ENCODE peak calls at places on chromosomes 7 and 10, in five cellular contexts. Z is GM23248, B is Karpas-422, U is PC-3, I is neural progenitor cell. N is an unnamed sample.

GRCh38 chr7:98230746-98231471 is 19.7 kb downstream of the BHLHA15 start:
- DNase-seq in Z (no peak), B (no peak), U (no peak), I (no peak), N (no peak)

GRCh38 chr10:5948999-5949759 is 28.2 kb downstream of the IL15RA start:
- DNase-seq in Z (peak; percentile 76), B (peak; percentile 47), U (peak; percentile 54), I (peak; percentile 71), N (no peak)

GRCh38 chr7:67137464-67137863 is 140.8 kb downstream of the TYW1 start:
- DNase-seq in Z (peak; percentile 24), B (no peak), U (peak; percentile 46), I (no peak), N (no peak)

GRCh38 chr7:37414352-37414983 is 34.2 kb downstream of the ELMO1 start:
- DNase-seq in Z (no peak), B (no peak), U (no peak), I (no peak), N (no peak)

GRCh38 chr7:81484266-81484665 is 285.6 kb downstream of the HGF start:
- DNase-seq in Z (peak; percentile 93), B (no peak), U (no peak), I (peak; percentile 70), N (peak; percentile 49)

GRCh38 chr10:3902809-3903410 is 117.9 kb upstream of the KLF6 start:
- DNase-seq in Z (peak; percentile 80), B (no peak), U (peak; percentile 11), I (no peak), N (no peak)

GRCh38 chr10:70694410-70695179 is 22.3 kb downstream of the ADAMTS14 start:
- DNase-seq in Z (peak; percentile 88), B (no peak), U (no peak), I (no peak), N (no peak)

GRCh38 chr7:31979690-31980330 is 90.4 kb downstream of the PDE1C start:
- DNase-seq in Z (no peak), B (no peak), U (no peak), I (no peak), N (no peak)

GRCh38 chr10:2120781-2121180 is 383.5 kb upstream of the ADARB2 start:
- DNase-seq in Z (no peak), B (no peak), U (no peak), I (peak; percentile 36), N (no peak)

GRCh38 chr10:104835422-104835821 is 194.3 kb downstream of the SORCS3 start:
- DNase-seq in Z (no peak), B (no peak), U (no peak), I (no peak), N (no peak)

GRCh38 chr7:36388423-36388822 is 1.2 kb upstream of the ANLN start:
- DNase-seq in Z (no peak), B (no peak), U (no peak), I (no peak), N (no peak)

GRCh38 chr7:124959676-124960075 is 30.1 kb upstream of the POT1 start:
- DNase-seq in Z (no peak), B (no peak), U (no peak), I (no peak), N (no peak)

DNA sequence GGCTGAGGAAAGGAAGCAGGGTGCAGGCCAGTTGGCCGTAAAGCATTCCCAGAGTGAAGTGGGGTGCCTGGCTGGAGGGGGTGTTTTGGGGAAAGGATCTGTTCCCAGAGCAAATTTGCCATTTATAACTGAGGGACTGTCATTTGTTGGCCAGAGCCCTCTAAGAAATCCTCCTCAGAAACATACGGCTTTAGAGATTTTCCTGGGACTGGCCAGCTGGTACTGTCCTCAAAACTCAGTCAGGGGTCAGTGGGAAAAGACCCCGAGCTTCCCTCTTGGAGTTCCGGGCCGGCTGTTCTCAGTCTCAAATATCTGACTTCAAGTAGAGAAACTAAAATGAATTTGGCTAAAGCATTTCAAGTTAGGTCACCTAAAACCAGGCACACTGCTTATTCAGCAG is 55.9 kb downstream of the ETV1 start:
- DNase-seq in Z (no peak), B (no peak), U (no peak), I (no peak), N (no peak)
- H3K36me3 ChIP-seq in Z (no peaks in the 10 kb centered on the region), B (no peaks in the 10 kb centered on the region), U (peaks cover 6% of the 10 kb centered on the region), I (peaks cover 16% of the 10 kb centered on the region), N (no peaks in the 10 kb centered on the region)

GRCh38 chr7:107506683-107507339 is 37.0 kb downstream of the GPR22 start:
- DNase-seq in Z (peak; percentile 1), B (no peak), U (peak; percentile 94), I (no peak), N (no peak)
- H3K4me2 ChIP-seq in Z (no peak overlapping the region), B (no peak overlapping the region), U (peak overlapping the region; percentile 89), I (no peak overlapping the region), N (no peak overlapping the region)

DNA sequence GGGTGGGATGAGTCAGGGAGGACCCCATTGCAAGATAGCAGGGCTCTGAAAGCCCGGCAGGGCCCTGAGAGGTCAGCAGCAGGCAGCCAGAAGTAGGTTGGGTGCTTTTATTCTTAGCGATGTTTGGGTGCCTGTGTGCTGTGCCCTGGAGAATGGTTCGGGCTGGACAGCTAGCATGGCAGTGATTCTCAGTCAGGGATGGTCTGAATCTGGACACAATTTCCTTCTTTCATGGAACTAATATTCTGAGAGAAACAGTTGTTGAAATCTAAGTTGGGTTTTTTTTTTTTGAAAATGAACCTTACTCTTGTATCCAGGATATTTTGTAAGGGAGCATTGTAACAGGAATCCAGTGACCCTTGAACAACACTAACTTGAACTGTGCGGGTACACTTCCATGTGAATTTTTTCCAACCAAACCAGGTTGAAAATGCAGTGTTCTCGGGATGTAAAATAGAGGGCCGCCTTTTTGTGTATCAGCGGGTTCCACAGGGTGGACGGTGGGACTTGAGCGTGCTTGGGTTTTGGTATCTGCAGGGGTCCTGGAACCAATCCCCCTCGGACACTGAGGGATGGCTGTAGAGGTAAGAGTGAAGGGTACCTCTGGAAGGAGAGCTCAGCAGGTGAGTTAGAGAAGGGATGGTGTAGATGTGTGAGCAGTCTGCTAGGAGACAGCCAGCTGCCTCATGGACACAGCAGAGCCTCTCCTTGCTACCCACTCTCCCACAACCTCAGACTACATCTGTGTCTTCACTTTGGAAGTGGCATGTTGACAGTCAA is 12.5 kb downstream of the CCNY start:
- DNase-seq in Z (no peak), B (no peak), U (no peak), I (no peak), N (no peak)
- H3K4me1 ChIP-seq in Z (peaks cover 15% of the 10 kb centered on the region), B (peaks cover 29% of the 10 kb centered on the region), U (no peaks in the 10 kb centered on the region), I (peaks cover 19% of the 10 kb centered on the region), N (no peaks in the 10 kb centered on the region)

GRCh38 chr7:30053068-30053467 is 24.9 kb downstream of the PLEKHA8 start:
- DNase-seq in Z (no peak), B (no peak), U (no peak), I (no peak), N (no peak)

GRCh38 chr7:30062587-30062986 is 34.4 kb downstream of the PLEKHA8 start:
- DNase-seq in Z (peak; percentile 61), B (peak; percentile 73), U (peak; percentile 42), I (peak; percentile 10), N (peak; percentile 30)

GRCh38 chr7:30057741-30058140 is 29.5 kb downstream of the PLEKHA8 start:
- DNase-seq in Z (peak; percentile 21), B (no peak), U (peak; percentile 63), I (no peak), N (no peak)
- H3K36me3 ChIP-seq in Z (peaks cover 13% of the 10 kb centered on the region), B (peaks cover 35% of the 10 kb centered on the region), U (peaks cover 6% of the 10 kb centered on the region), I (peaks cover 44% of the 10 kb centered on the region), N (no peaks in the 10 kb centered on the region)

GRCh38 chr7:47573758-47574472 is 8.0 kb downstream of the TNS3 start:
- DNase-seq in Z (peak; percentile 93), B (no peak), U (peak; percentile 77), I (no peak), N (no peak)

GRCh38 chr7:47574473-47575328 is 7.2 kb downstream of the TNS3 start:
- DNase-seq in Z (peak; percentile 63), B (peak; percentile 95), U (no peak), I (no peak), N (peak; percentile 75)

GRCh38 chr7:47571355-47572100 is 10.4 kb downstream of the TNS3 start:
- DNase-seq in Z (peak; percentile 93), B (no peak), U (peak; percentile 84), I (no peak), N (peak; percentile 67)

GRCh38 chr7:47572101-47572460 is 9.8 kb downstream of the TNS3 start:
- DNase-seq in Z (peak; percentile 83), B (no peak), U (no peak), I (no peak), N (no peak)

DNA sequence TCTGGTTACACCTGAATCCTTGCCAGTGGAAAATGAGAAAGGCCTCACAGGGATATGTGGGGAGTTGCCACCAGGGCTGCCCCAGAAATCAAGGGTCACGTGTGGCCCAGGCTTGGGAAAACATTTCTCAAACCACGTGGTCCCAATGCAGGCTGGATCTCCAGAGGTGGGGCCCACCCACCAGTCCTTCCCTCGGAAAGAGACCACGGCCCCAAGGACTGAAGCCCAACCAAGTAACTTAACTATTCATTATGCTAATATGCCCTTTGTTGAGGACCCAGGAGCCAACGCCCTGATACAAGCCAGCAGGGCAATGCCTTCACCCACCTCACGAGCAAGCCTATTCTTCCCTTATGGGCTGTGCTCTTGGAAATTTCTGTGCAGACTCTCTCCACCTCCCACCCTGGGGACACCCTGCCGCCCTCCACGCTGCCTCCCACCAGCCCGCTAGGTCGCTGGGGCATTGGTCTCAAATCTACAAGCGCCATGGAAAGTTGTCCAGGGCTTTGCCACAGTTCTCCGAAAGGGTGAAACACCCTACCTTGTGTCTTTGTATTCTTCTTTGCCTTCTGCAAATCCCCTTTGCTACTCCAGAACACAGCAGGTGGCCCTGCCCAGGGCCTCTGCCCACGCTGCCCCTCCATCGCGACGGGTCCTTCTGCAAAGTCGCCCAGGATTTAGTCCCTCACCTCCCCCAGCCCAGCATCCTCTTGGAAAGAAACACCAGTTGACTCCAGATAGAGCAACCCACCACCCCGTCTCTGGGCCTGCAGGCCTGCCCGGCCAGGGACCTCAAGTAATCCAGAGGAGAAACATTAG is 8.8 kb downstream of the TNS3 start:
- DNase-seq in Z (no peak), B (no peak), U (no peak), I (no peak), N (no peak)
- H3K4me2 ChIP-seq in Z (peak overlapping the region; percentile 70), B (no peak overlapping the region), U (peak overlapping the region; percentile 74), I (no peak overlapping the region), N (no peak overlapping the region)

GRCh38 chr10:124974131-124974530 is 32.2 kb downstream of the ZRANB1 start:
- DNase-seq in Z (no peak), B (no peak), U (no peak), I (no peak), N (no peak)
- H3K4me1 ChIP-seq in Z (no peaks in the 10 kb centered on the region), B (no peaks in the 10 kb centered on the region), U (no peaks in the 10 kb centered on the region), I (no peaks in the 10 kb centered on the region), N (peaks cover 24% of the 10 kb centered on the region)

GRCh38 chr7:107276220-107276827 is 107.5 kb downstream of the HBP1 start:
- DNase-seq in Z (no peak), B (no peak), U (no peak), I (no peak), N (no peak)
- H3K36me3 ChIP-seq in Z (no peaks in the 10 kb centered on the region), B (no peaks in the 10 kb centered on the region), U (no peaks in the 10 kb centered on the region), I (no peaks in the 10 kb centered on the region), N (no peaks in the 10 kb centered on the region)